ENCODE peak calls at places on chromosomes 5 and 9, in nine cellular contexts. F is coronary artery, V is GM23338, P is PC-9, E is endothelial cell, S is cardiac muscle cell, G is AG10803, H is GM12865, M is bronchial epithelial cell. Z is an unnamed sample.

GRCh38 chr5:146130440-146131045 is 25.2 kb upstream of the PLAC8L1 start:
- DNase-seq in F (no peak), H (peak; percentile 22), V (peak; percentile 60), M (peak; percentile 36), P (no peak), E (no peak), S (peak; percentile 65), G (peak; percentile 61), Z (no peak)

GRCh38 chr5:14851999-14852526 is 19.5 kb downstream of the ANKH start:
- DNase-seq in H (no peak), E (no peak), V (no peak), S (no peak), P (no peak), G (no peak), M (no peak), F (no peak), Z (no peak)

GRCh38 chr9:111659706-111660105 is 1.7 kb upstream of the GNG10 start:
- DNase-seq in V (no peak), E (no peak), H (no peak), G (no peak), S (no peak), P (no peak), M (no peak), F (no peak), Z (no peak)

GRCh38 chr9:114339130-114339908 is 9.7 kb downstream of the ORM2 start:
- DNase-seq in P (no peak), G (peak; percentile 44), E (peak; percentile 70), S (peak; percentile 70), F (no peak), H (peak; percentile 71), M (no peak), V (peak; percentile 79), Z (no peak)

GRCh38 chr5:86665984-86666760 is 48.4 kb downstream of the COX7C start:
- DNase-seq in P (no peak), F (no peak), S (no peak), V (peak; percentile 75), G (no peak), E (no peak), M (no peak), H (peak; percentile 4), Z (no peak)

GRCh38 chr5:35884125-35884788 is 27.6 kb downstream of the IL7R start:
- DNase-seq in E (no peak), S (peak; percentile 75), P (peak; percentile 85), G (peak; percentile 96), F (no peak), M (peak; percentile 91), H (peak; percentile 66), V (no peak), Z (no peak)

GRCh38 chr5:128538249-128539037 is 398 bp upstream of the FBN2 start:
- DNase-seq in F (no peak), G (peak; percentile 28), S (peak; percentile 94), M (peak; percentile 39), P (no peak), V (peak; percentile 88), E (peak; percentile 76), H (no peak), Z (peak; percentile 87)

GRCh38 chr5:2752059-2752874 is 790 bp upstream of the IRX2 start:
- DNase-seq in M (no peak), G (peak; percentile 78), E (no peak), F (no peak), V (peak; percentile 69), S (no peak), H (no peak), P (no peak), Z (no peak)

GRCh38 chr5:139277171-139277570 is 16.4 kb upstream of the MATR3 start:
- DNase-seq in P (no peak), S (no peak), F (no peak), M (no peak), G (no peak), V (no peak), E (no peak), H (no peak), Z (no peak)

GRCh38 chr5:1536298-1537165 is 12.8 kb upstream of the LPCAT1 start:
- DNase-seq in H (peak; percentile 90), S (peak; percentile 19), E (no peak), P (no peak), G (peak; percentile 29), V (no peak), M (no peak), F (peak; percentile 54), Z (no peak)

GRCh38 chr5:39100301-39100850 is 26.2 kb upstream of the RICTOR start:
- DNase-seq in E (no peak), H (no peak), S (no peak), P (peak; percentile 97), F (no peak), M (peak; percentile 39), V (no peak), G (no peak), Z (no peak)

GRCh38 chr9:100355561-100355960 is 2.8 kb upstream of the TEX10 start:
- DNase-seq in S (no peak), G (no peak), P (no peak), F (no peak), E (no peak), V (no peak), M (no peak), H (peak; percentile 54), Z (no peak)

DNA sequence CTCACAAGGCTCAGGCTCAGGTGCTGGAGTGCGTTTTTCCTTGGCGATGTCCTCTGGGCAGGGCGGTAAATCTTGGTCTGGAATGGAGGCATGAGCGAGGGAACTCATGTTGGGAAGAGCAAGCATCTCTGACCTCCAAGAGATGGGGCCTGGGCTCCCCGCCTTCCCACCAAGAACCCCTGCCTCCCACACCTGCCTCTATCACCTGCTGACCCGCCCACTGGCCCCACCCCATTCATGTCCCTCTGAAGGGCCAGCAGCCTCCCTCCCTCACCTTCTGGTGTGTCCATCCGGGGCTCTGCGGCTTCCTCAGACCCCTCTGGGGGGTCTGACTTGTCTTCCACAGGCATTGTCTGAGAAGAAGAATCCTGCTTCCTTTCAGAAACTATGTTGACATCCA is 10.9 kb downstream of the CIZ1 start:
- DNase-seq in F (no peak), M (no peak), G (no peak), P (no peak), E (no peak), H (no peak), S (no peak), V (no peak), Z (no peak)
- TF ChIP-seq CTCF in F (no peak), M (no peak), G (no peak), P (no peak), E (no peak), H (no peak), S (no peak), V (no peak), Z (no peak)

DNA sequence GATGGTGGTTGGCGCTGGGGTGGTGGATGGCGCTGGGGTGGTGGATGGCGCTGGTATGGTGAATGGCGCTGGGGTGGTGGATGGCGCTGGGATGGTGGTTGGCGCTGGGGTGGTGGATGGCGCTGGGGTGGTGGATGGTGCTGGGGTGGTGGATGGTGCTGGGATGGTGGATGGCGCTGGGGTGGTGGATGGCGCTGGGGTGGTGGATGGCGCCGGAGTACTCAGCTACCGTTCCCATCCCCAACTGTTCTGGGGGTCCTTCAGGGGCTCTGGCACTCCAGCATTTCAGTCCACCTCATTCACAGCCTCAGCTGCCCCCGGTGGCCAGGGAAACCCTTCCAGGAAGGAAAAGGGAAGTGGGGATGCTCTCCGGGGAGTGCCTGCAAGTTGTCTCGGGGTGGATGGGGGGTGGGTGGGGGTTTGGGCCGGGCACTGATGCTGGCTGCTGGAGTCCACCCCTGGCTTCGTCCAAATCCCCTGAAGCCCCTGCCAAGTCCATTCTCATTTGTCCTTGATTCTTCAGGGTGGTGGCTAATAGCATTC is 147.3 kb upstream of the COL5A1 start:
- DNase-seq in S (no peak), M (no peak), V (no peak), F (no peak), E (no peak), G (no peak), P (no peak), H (no peak), Z (no peak)
- TF ChIP-seq CTCF in S (no peak), M (no peak), V (no peak), F (no peak), E (no peak), G (no peak), P (no peak), H (no peak), Z (no peak)

GRCh38 chr5:96826071-96826470 is 18.3 kb upstream of the ERAP1 start:
- DNase-seq in P (no peak), S (no peak), M (no peak), V (no peak), F (no peak), H (no peak), E (no peak), G (no peak), Z (no peak)

GRCh38 chr5:96823060-96823459 is 15.3 kb upstream of the ERAP1 start:
- DNase-seq in S (no peak), P (no peak), E (no peak), H (no peak), F (no peak), M (no peak), V (no peak), G (no peak), Z (no peak)

GRCh38 chr5:96821260-96821916 is 13.6 kb upstream of the ERAP1 start:
- DNase-seq in P (no peak), H (no peak), G (peak; percentile 9), M (no peak), S (peak; percentile 12), E (peak; percentile 10), F (no peak), V (peak; percentile 52), Z (no peak)

GRCh38 chr5:96823900-96824351 is 16.2 kb upstream of the ERAP1 start:
- DNase-seq in V (no peak), E (no peak), M (peak; percentile 99), H (no peak), G (peak; percentile 58), S (peak; percentile 55), F (no peak), P (peak; percentile 91), Z (peak; percentile 28)

DNA sequence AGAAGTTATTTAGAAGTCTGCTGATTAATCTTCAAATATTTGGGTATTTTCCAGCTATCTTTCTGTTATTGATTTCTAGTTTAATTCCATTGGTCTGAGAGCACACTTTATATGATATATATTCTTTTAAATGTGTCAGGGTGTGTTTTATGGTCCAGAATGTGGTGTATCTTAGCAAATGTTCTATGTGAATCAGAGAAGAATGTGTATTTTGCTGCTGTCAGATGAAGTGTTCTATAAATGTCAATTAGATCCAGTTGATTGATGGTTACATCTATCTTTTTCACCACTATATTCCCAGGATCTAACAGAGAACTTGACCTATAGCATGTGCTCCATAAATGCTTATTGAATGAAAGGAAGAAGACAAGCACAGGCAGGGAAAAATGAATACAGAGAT is 17.5 kb upstream of the ERAP1 start:
- DNase-seq in S (no peak), F (no peak), H (no peak), M (no peak), P (no peak), G (no peak), E (no peak), V (no peak), Z (no peak)
- TF ChIP-seq CTCF in S (no peak), F (no peak), H (no peak), M (no peak), P (no peak), G (no peak), E (no peak), V (no peak), Z (no peak)

DNA sequence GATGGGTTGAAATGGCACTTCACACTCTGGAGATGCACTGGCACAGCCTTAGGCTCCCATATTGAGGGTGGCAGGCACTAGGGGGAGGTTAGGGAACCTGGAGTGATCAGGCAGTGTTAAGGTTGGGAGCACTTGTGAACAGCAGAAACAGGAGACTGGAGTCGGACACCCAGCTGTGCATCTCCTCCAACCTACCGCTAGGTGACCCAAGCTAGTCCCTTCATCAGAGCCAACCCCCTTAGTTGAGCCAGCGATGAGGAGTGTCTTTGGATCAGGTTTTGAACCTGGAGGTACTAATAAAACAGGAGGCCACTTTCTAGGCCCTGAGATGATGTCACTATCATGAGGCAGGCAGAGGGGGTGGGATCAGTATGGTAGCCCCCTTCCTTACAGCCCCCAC is 1.7 kb downstream of the ACTL7B start:
- DNase-seq in P (no peak), G (no peak), M (no peak), F (no peak), H (no peak), V (peak; percentile 42), E (no peak), S (no peak), Z (no peak)
- TF ChIP-seq CTCF in P (no peak), G (no peak), M (no peak), F (no peak), H (no peak), V (peak; percentile 26), E (no peak), S (no peak), Z (no peak)